ENCODE peak calls at places on chromosomes 16 and 17, in five cellular contexts. O is EL; Y is PC-9; W is T-helper 1 cell; K is activated CD4-positive, alpha-beta T cell treated with anti-CD3 and anti-CD28 coated beads, Interleukin-2, amount 50 U/mL, for 4 hours. A is an unnamed sample.

GRCh38 chr17:74777884-74778490 is 1.8 kb upstream of the NAT9 start:
- DNase-seq in W (no peak), K (no peak), O (no peak), Y (no peak), A (no peak)

GRCh38 chr17:14833201-14833773 is 431.8 kb downstream of the PMP22 start:
- DNase-seq in Y (no peak), K (no peak), W (no peak), O (peak), A (peak)

GRCh38 chr17:41417576-41418015 is 6.8 kb downstream of the KRT37 start:
- DNase-seq in O (no peak), W (no peak), Y (peak), K (no peak), A (no peak)

GRCh38 chr17:82388922-82389283 is 17.3 kb downstream of the UTS2R start:
- DNase-seq in W (no peak), Y (no peak), K (no peak), O (no peak), A (no peak)

GRCh38 chr16:25713785-25714570 is 22.2 kb downstream of the HS3ST4 start:
- DNase-seq in W (no peak), Y (no peak), O (no peak), K (no peak), A (no peak)

GRCh38 chr16:10368984-10369551 is 16.8 kb upstream of the ATF7IP2 start:
- DNase-seq in O (no peak), Y (no peak), W (no peak), K (no peak), A (no peak)

GRCh38 chr16:23134274-23134673 is 15.0 kb downstream of the USP31 start:
- DNase-seq in K (no peak), O (no peak), Y (no peak), W (no peak), A (no peak)

GRCh38 chr16:88347656-88348376 is 34.9 kb upstream of the ZNF469 start:
- DNase-seq in W (no peak), K (no peak), Y (no peak), O (no peak), A (no peak)

GRCh38 chr16:30122621-30123160 is 329 bp downstream of the MAPK3 start:
- DNase-seq in K (no peak), Y (no peak), W (no peak), O (no peak), A (no peak)

GRCh38 chr16:82440336-82440735 is 186.4 kb upstream of the CDH13 start:
- DNase-seq in W (no peak), O (no peak), K (no peak), Y (no peak), A (no peak)

GRCh38 chr17:48499248-48499647 is 31.6 kb downstream of the HOXB1 start:
- DNase-seq in Y (no peak), O (no peak), K (no peak), W (no peak), A (no peak)

GRCh38 chr16:69089091-69089912 is 16.2 kb upstream of the HAS3 start:
- DNase-seq in K (no peak), Y (peak), O (no peak), W (no peak), A (no peak)

GRCh38 chr16:65318138-65318537 is 196.3 kb upstream of the CDH11 start:
- DNase-seq in K (no peak), O (no peak), W (no peak), Y (no peak), A (no peak)

GRCh38 chr16:70253291-70254094 is 1.8 kb upstream of the EXOSC6 start:
- DNase-seq in O (peak), Y (no peak), K (no peak), W (no peak), A (peak)

GRCh38 chr16:79429276-79430128 is 171.0 kb downstream of the MAF start:
- DNase-seq in W (no peak), O (no peak), K (no peak), Y (no peak), A (no peak)

GRCh38 chr17:66604381-66604780 is 230.5 kb upstream of the CACNG5 start:
- DNase-seq in W (no peak), K (no peak), O (no peak), Y (no peak), A (no peak)

GRCh38 chr17:27236710-27237315 is 57.1 kb upstream of the WSB1 start:
- DNase-seq in O (peak), W (peak), K (peak), Y (peak), A (peak)

GRCh38 chr16:27340654-27341053 is 26.9 kb downstream of the IL4R start:
- DNase-seq in O (no peak), K (no peak), W (no peak), Y (no peak), A (no peak)

GRCh38 chr16:46853713-46854443 is 22.9 kb upstream of the C16orf87 start:
- DNase-seq in K (peak), O (peak), Y (peak), W (peak), A (peak)

GRCh38 chr17:78132086-78132676 is 1.6 kb downstream of the TMC8 start:
- DNase-seq in W (no peak), O (no peak), K (peak), Y (peak), A (no peak)

GRCh38 chr17:29663155-29663554 is 40.4 kb upstream of the CORO6 start:
- DNase-seq in Y (peak), W (no peak), K (no peak), O (no peak), A (no peak)

GRCh38 chr16:82323171-82323570 is 153.1 kb upstream of the MPHOSPH6 start:
- DNase-seq in Y (no peak), O (no peak), K (no peak), W (no peak), A (no peak)

GRCh38 chr16:65698943-65699342 is 577.1 kb upstream of the CDH11 start:
- DNase-seq in K (no peak), Y (no peak), W (no peak), O (peak), A (no peak)

GRCh38 chr17:31313982-31314787 is at the start of gene EVI2B:
- DNase-seq in Y (no peak), W (no peak), K (no peak), O (peak), A (peak)

GRCh38 chr17:58665946-58666857 is 25.6 kb downstream of the TEX14 start:
- DNase-seq in W (no peak), K (no peak), O (no peak), Y (no peak), A (no peak)

GRCh38 chr17:40615295-40615988 is 32.2 kb downstream of the SMARCE1 start:
- DNase-seq in Y (peak), K (peak), O (peak), W (no peak), A (peak)

GRCh38 chr17:10738516-10739258 is 8.9 kb upstream of the TMEM220 start:
- DNase-seq in K (no peak), Y (no peak), O (no peak), W (no peak), A (no peak)

GRCh38 chr17:36858119-36859002 is 78.9 kb upstream of the LHX1 start:
- DNase-seq in O (peak), W (no peak), K (no peak), Y (peak), A (no peak)

GRCh38 chr17:28078443-28079229 is 36.2 kb downstream of the NLK start:
- DNase-seq in K (no peak), O (no peak), Y (no peak), W (no peak), A (no peak)

GRCh38 chr17:28907709-28908475 is 5.0 kb upstream of the DHRS13 start:
- DNase-seq in O (no peak), W (no peak), Y (no peak), K (no peak), A (no peak)

A was measured in HFFc6.